ENCODE peak calls at places on chromosomes 3 and 15, in ten cellular contexts. H is CD8-positive, alpha-beta T cell; L is activated T-cell treated with anti-CD3 and anti-CD28 coated beads, Interleukin-2, amount 50 U/mL, for 4 hours; K is HFFc6; Q is neuronal stem cell; V is anterior cingulate cortex; N is RWPE1; X is mesenteric fat pad; D is left colon; S is activated CD8-positive, alpha-beta memory T cell treated with anti-CD3 and anti-CD28 coated beads for 1 hour. M is an unnamed sample.

GRCh38 chr15:66744610-66745279 is 42.7 kb downstream of the SMAD6 start:
- DNase-seq in S (no peak), L (no peak), H (no peak), X (no peak), V (no peak), N (no peak), Q (no peak), K (no peak), D (no peak), M (no peak)

GRCh38 chr3:38582316-38582715 is 67.2 kb downstream of the SCN5A start:
- DNase-seq in H (no peak), Q (no peak), K (no peak), X (peak; percentile 20), D (no peak), V (no peak), S (no peak), N (no peak), L (no peak), M (no peak)

GRCh38 chr3:111072016-111072891 is 638 bp downstream of the NECTIN3 start:
- DNase-seq in N (peak; percentile 18), Q (no peak), X (no peak), K (peak; percentile 7), D (peak; percentile 30), S (no peak), L (peak; percentile 12), V (no peak), H (peak; percentile 15), M (peak; percentile 23)

GRCh38 chr3:123159926-123160635 is 41.7 kb upstream of the SEC22A start:
- DNase-seq in Q (no peak), D (no peak), H (no peak), N (no peak), X (no peak), L (no peak), V (no peak), S (no peak), K (peak; percentile 19), M (no peak)

GRCh38 chr3:13194285-13195209 is 121.3 kb upstream of the IQSEC1 start:
- DNase-seq in X (no peak), L (no peak), N (no peak), K (peak; percentile 14), S (no peak), Q (no peak), V (no peak), H (no peak), D (no peak), M (no peak)

GRCh38 chr3:24088782-24089181 is 143.7 kb downstream of the NR1D2 start:
- DNase-seq in L (no peak), Q (no peak), S (no peak), V (no peak), N (peak; percentile 25), X (no peak), H (no peak), K (peak; percentile 48), D (no peak), M (no peak)

GRCh38 chr15:31433101-31433500 is 106.5 kb downstream of the KLF13 start:
- DNase-seq in L (no peak), X (no peak), V (no peak), D (no peak), S (no peak), N (no peak), K (no peak), Q (no peak), H (no peak), M (no peak)

GRCh38 chr3:47057212-47057671 is 77.8 kb downstream of the NBEAL2 start:
- DNase-seq in Q (no peak), X (no peak), H (peak; percentile 47), S (peak; percentile 40), D (no peak), N (peak; percentile 1), K (no peak), L (peak; percentile 50), V (no peak), M (no peak)